ENCODE peak calls at places on chromosomes 7 and 10, in ten cellular contexts. One of them, this sample, is unnamed.

GRCh38 chr10:70759769-70760168 is 25.4 kb downstream of the TBATA start:
- DNase-seq in HFF-Myc: no peak
- DNase-seq in suprapubic skin: no peak
- DNase-seq in Calu3: no peak
- DNase-seq in IMR-90: no peak
- DNase-seq in spleen: peak
- DNase-seq in GM13977: no peak
- DNase-seq in colonic mucosa: no peak
- DNase-seq in kidney epithelial cell: no peak
- DNase-seq in endothelial cell: no peak
- DNase-seq in this sample: no peak

GRCh38 chr10:88379575-88379974 is 203.5 kb downstream of the RNLS start:
- DNase-seq in colonic mucosa: peak
- DNase-seq in kidney epithelial cell: no peak
- DNase-seq in Calu3: no peak
- DNase-seq in GM13977: no peak
- DNase-seq in spleen: no peak
- DNase-seq in endothelial cell: no peak
- DNase-seq in IMR-90: peak
- DNase-seq in HFF-Myc: no peak
- DNase-seq in suprapubic skin: no peak
- DNase-seq in this sample: no peak

GRCh38 chr10:121450247-121450646 is 148.0 kb downstream of the FGFR2 start:
- DNase-seq in kidney epithelial cell: no peak
- DNase-seq in HFF-Myc: no peak
- DNase-seq in endothelial cell: no peak
- DNase-seq in GM13977: no peak
- DNase-seq in suprapubic skin: no peak
- DNase-seq in colonic mucosa: no peak
- DNase-seq in spleen: no peak
- DNase-seq in Calu3: no peak
- DNase-seq in IMR-90: no peak
- DNase-seq in this sample: no peak

GRCh38 chr10:123642697-123643096 is 23.5 kb upstream of the GPR26 start:
- DNase-seq in colonic mucosa: no peak
- DNase-seq in GM13977: no peak
- DNase-seq in kidney epithelial cell: no peak
- DNase-seq in HFF-Myc: no peak
- DNase-seq in IMR-90: no peak
- DNase-seq in Calu3: no peak
- DNase-seq in suprapubic skin: peak
- DNase-seq in spleen: no peak
- DNase-seq in endothelial cell: no peak
- DNase-seq in this sample: no peak

GRCh38 chr10:9825491-9826018 is 1192.1 kb upstream of the CELF2 start:
- DNase-seq in colonic mucosa: no peak
- DNase-seq in HFF-Myc: no peak
- DNase-seq in GM13977: no peak
- DNase-seq in Calu3: peak
- DNase-seq in spleen: no peak
- DNase-seq in IMR-90: peak
- DNase-seq in suprapubic skin: no peak
- DNase-seq in endothelial cell: peak
- DNase-seq in kidney epithelial cell: no peak
- DNase-seq in this sample: no peak

GRCh38 chr7:69190738-69191137 is 407.5 kb upstream of the AUTS2 start:
- DNase-seq in suprapubic skin: no peak
- DNase-seq in HFF-Myc: no peak
- DNase-seq in colonic mucosa: no peak
- DNase-seq in endothelial cell: no peak
- DNase-seq in Calu3: no peak
- DNase-seq in IMR-90: no peak
- DNase-seq in spleen: no peak
- DNase-seq in kidney epithelial cell: no peak
- DNase-seq in GM13977: no peak
- DNase-seq in this sample: no peak

GRCh38 chr10:133179651-133180050 is 19.6 kb downstream of the KNDC1 start:
- DNase-seq in GM13977: no peak
- DNase-seq in endothelial cell: no peak
- DNase-seq in Calu3: no peak
- DNase-seq in kidney epithelial cell: no peak
- DNase-seq in spleen: peak
- DNase-seq in IMR-90: no peak
- DNase-seq in HFF-Myc: no peak
- DNase-seq in colonic mucosa: no peak
- DNase-seq in suprapubic skin: no peak
- DNase-seq in this sample: no peak

GRCh38 chr10:96930469-96930868 is 98.4 kb downstream of the LCOR start:
- DNase-seq in endothelial cell: no peak
- DNase-seq in colonic mucosa: no peak
- DNase-seq in HFF-Myc: no peak
- DNase-seq in kidney epithelial cell: no peak
- DNase-seq in suprapubic skin: no peak
- DNase-seq in IMR-90: no peak
- DNase-seq in GM13977: no peak
- DNase-seq in spleen: no peak
- DNase-seq in Calu3: no peak
- DNase-seq in this sample: no peak

GRCh38 chr10:30990971-30991646 is 40.6 kb downstream of the ZNF438 start:
- DNase-seq in Calu3: no peak
- DNase-seq in GM13977: no peak
- DNase-seq in spleen: no peak
- DNase-seq in HFF-Myc: no peak
- DNase-seq in suprapubic skin: no peak
- DNase-seq in colonic mucosa: no peak
- DNase-seq in IMR-90: no peak
- DNase-seq in endothelial cell: no peak
- DNase-seq in kidney epithelial cell: no peak
- DNase-seq in this sample: no peak

GRCh38 chr7:100506356-100506930 is 22.7 kb downstream of the NYAP1 start:
- DNase-seq in IMR-90: no peak
- DNase-seq in GM13977: no peak
- DNase-seq in colonic mucosa: no peak
- DNase-seq in Calu3: no peak
- DNase-seq in endothelial cell: no peak
- DNase-seq in HFF-Myc: no peak
- DNase-seq in spleen: no peak
- DNase-seq in suprapubic skin: no peak
- DNase-seq in kidney epithelial cell: no peak
- DNase-seq in this sample: no peak

GRCh38 chr10:90162464-90162863 is 461.1 kb downstream of the KIF20B start:
- DNase-seq in IMR-90: peak
- DNase-seq in colonic mucosa: no peak
- DNase-seq in HFF-Myc: peak
- DNase-seq in kidney epithelial cell: no peak
- DNase-seq in GM13977: no peak
- DNase-seq in endothelial cell: no peak
- DNase-seq in spleen: no peak
- DNase-seq in suprapubic skin: no peak
- DNase-seq in Calu3: no peak
- DNase-seq in this sample: no peak

GRCh38 chr7:29988391-29989256 is 977 bp downstream of the SCRN1 start:
- DNase-seq in suprapubic skin: peak
- DNase-seq in colonic mucosa: peak
- DNase-seq in Calu3: peak
- DNase-seq in GM13977: peak
- DNase-seq in IMR-90: peak
- DNase-seq in kidney epithelial cell: peak
- DNase-seq in HFF-Myc: peak
- DNase-seq in endothelial cell: peak
- DNase-seq in spleen: peak
- DNase-seq in this sample: peak

DNA sequence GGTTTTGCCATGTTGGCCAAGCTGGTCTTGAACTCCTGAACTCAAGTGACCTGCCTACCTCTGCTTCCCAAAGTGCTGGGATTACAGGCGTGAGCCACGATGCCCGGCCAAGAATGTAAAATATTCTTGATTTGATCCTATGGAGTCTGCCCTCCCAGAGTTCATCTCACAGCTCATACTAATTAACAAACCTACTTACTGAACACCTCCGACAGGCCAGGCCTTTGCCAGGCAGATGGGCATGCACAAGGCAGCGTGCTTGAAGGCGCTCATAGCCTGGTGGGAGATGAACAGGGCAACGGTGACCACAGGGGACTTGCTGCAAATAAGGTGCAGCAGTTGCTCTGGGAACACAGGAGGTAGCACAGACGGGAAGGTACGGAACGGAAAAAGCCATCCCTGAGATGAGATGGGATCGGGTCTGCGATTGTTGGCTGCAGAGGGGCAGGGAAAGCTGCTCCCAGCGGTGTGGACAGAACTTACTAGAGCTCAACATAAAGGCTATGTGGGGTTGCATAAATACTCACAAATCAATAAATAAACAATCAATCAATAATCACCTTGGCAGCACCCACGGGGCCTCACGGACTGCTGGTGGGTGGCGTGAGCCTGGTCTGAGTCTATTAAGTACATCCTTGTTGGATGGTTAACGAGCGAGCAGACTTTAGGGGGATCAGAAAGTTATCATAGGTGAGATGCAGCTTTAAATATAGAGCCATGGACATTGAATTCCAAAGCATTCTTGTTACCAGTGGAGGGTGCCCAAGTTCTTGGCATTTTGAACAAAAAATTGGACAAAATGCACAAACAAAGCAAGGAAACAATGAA is 4.7 kb downstream of the ACBD7 start:
- DNase-seq in endothelial cell: no peak
- DNase-seq in HFF-Myc: no peak
- DNase-seq in spleen: no peak
- DNase-seq in colonic mucosa: no peak
- DNase-seq in IMR-90: no peak
- DNase-seq in Calu3: peak
- DNase-seq in GM13977: no peak
- DNase-seq in suprapubic skin: no peak
- DNase-seq in kidney epithelial cell: no peak
- DNase-seq in this sample: no peak
- TF ChIP-seq CTCF in endothelial cell: no peak
- TF ChIP-seq CTCF in HFF-Myc: no peak
- TF ChIP-seq CTCF in spleen: no peak
- TF ChIP-seq CTCF in colonic mucosa: no peak
- TF ChIP-seq CTCF in IMR-90: no peak
- TF ChIP-seq CTCF in Calu3: no peak
- TF ChIP-seq CTCF in GM13977: no peak
- TF ChIP-seq CTCF in suprapubic skin: no peak
- TF ChIP-seq CTCF in kidney epithelial cell: no peak
- TF ChIP-seq CTCF in this sample: no peak

DNA sequence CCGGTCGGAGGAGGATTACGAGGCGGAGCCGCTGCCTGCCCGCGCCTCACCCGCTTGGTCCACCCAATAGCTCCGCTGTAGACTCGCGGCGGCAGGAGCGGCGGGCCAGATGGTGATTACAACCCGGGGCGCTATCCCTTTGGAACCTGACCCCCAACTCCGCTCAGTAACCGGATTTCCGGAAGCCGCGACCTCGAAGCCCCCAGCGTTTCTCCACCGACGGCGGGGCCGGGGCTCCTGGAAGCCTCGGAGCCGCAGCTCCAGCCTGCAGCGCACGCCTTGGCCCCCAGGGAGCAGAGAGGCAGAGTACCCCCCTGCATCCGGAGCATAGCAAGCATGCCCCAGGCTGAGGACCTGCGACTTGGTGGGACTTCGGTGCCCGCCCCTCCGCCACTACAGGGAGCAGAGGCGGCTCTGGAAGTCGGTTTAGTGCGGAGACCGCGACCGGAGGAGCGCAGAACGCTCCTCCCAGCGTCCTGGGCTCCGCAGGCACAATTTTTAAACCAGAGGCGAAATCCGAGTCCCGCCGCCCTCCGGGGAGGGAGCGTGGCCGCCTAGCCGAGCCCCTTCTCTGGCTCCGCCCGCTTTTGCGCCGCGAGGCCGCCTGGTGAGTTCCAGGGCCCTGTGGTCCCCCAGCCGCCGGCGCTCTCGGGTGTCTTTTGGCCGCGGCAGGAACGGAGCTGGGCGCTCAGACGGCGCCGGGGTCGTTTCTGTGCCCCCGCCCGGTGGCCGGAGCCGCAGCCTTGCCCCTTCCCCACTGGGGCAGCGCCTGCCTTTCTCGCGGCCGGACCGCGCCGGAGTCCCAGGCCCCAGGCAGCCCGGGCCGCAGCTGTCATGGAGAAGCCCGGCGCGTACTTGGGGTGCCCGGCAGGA is 28.2 kb upstream of the BMS1 start:
- DNase-seq in endothelial cell: peak
- DNase-seq in suprapubic skin: no peak
- DNase-seq in colonic mucosa: no peak
- DNase-seq in Calu3: peak
- DNase-seq in HFF-Myc: no peak
- DNase-seq in spleen: no peak
- DNase-seq in GM13977: peak
- DNase-seq in IMR-90: no peak
- DNase-seq in kidney epithelial cell: no peak
- DNase-seq in this sample: peak
- TF ChIP-seq CTCF in endothelial cell: no peak
- TF ChIP-seq CTCF in suprapubic skin: no peak
- TF ChIP-seq CTCF in colonic mucosa: no peak
- TF ChIP-seq CTCF in Calu3: no peak
- TF ChIP-seq CTCF in HFF-Myc: no peak
- TF ChIP-seq CTCF in spleen: peak
- TF ChIP-seq CTCF in GM13977: no peak
- TF ChIP-seq CTCF in IMR-90: no peak
- TF ChIP-seq CTCF in kidney epithelial cell: no peak
- TF ChIP-seq CTCF in this sample: no peak

DNA sequence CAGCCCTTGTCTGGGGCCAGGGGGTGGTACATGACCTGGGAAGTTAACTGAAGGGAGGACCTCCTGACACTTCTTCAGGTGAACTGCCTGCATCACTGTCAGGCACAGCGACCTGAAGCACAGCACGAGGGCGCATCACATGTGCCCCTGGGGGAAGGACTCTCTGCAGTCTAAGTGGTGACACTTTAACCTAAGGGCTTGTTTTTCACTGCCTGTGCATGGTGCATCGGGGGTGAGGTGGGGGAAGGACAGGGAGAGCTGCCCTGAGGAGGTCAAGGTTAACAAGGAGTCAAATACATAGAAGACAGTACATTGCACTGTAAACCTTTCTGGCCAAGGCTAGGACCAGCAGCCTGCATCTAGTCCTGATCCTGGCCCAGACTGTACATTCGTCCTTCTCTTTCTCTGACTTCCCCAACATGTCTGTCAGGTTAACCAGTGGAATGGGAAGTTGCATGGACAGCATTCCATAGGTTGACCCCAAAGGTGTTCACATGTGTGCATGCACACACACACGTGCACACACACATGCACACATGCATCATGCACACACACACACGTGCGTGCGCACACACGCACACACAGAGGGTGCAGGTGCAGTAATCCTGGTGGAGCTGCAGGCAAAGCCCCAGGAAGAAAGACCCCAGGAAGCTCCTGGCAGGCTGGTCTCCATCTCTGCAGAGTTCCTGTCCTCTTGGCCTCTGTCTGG is 37.6 kb downstream of the WDFY4 start:
- DNase-seq in endothelial cell: no peak
- DNase-seq in HFF-Myc: no peak
- DNase-seq in spleen: no peak
- DNase-seq in kidney epithelial cell: no peak
- DNase-seq in IMR-90: no peak
- DNase-seq in GM13977: no peak
- DNase-seq in Calu3: no peak
- DNase-seq in colonic mucosa: no peak
- DNase-seq in suprapubic skin: no peak
- DNase-seq in this sample: no peak
- TF ChIP-seq CTCF in endothelial cell: no peak
- TF ChIP-seq CTCF in HFF-Myc: no peak
- TF ChIP-seq CTCF in spleen: no peak
- TF ChIP-seq CTCF in kidney epithelial cell: no peak
- TF ChIP-seq CTCF in IMR-90: no peak
- TF ChIP-seq CTCF in GM13977: no peak
- TF ChIP-seq CTCF in Calu3: no peak
- TF ChIP-seq CTCF in colonic mucosa: no peak
- TF ChIP-seq CTCF in suprapubic skin: no peak
- TF ChIP-seq CTCF in this sample: no peak

GRCh38 chr7:49166441-49166840 is 242.1 kb downstream of the CDC14C start:
- DNase-seq in endothelial cell: no peak
- DNase-seq in colonic mucosa: no peak
- DNase-seq in suprapubic skin: no peak
- DNase-seq in kidney epithelial cell: no peak
- DNase-seq in IMR-90: no peak
- DNase-seq in HFF-Myc: no peak
- DNase-seq in GM13977: no peak
- DNase-seq in spleen: no peak
- DNase-seq in Calu3: no peak
- DNase-seq in this sample: no peak
- TF ChIP-seq CTCF in endothelial cell: peak
- TF ChIP-seq CTCF in colonic mucosa: no peak
- TF ChIP-seq CTCF in suprapubic skin: no peak
- TF ChIP-seq CTCF in kidney epithelial cell: peak
- TF ChIP-seq CTCF in IMR-90: no peak
- TF ChIP-seq CTCF in HFF-Myc: no peak
- TF ChIP-seq CTCF in GM13977: peak
- TF ChIP-seq CTCF in spleen: no peak
- TF ChIP-seq CTCF in Calu3: peak
- TF ChIP-seq CTCF in this sample: peak